ENCODE peak calls at places on chromosomes 5 and 9, in six cellular contexts. W, T, N, G, F and L are unnamed samples.

GRCh38 chr9:134326754-134327526 is 685 bp downstream of the RXRA start:
- DNase-seq in G (no peak), F (peak; percentile 25), W (no peak), N (no peak), T (no peak), L (peak; percentile 43)

GRCh38 chr5:16916262-16916878 is 19.7 kb downstream of the MYO10 start:
- DNase-seq in F (peak; percentile 93), T (no peak), G (no peak), W (no peak), N (no peak), L (peak; percentile 93)

GRCh38 chr9:105436753-105437152 is 11.1 kb upstream of the FSD1L start:
- DNase-seq in N (no peak), T (no peak), F (no peak), W (no peak), G (no peak), L (no peak)

GRCh38 chr5:60943624-60944023 is 1.2 kb downstream of the ERCC8 start:
- DNase-seq in W (no peak), G (no peak), F (peak; percentile 58), N (no peak), T (no peak), L (peak; percentile 25)

GRCh38 chr5:94968507-94969095 is 316.3 kb downstream of the MCTP1 start:
- DNase-seq in G (no peak), T (no peak), N (no peak), F (peak; percentile 75), W (peak; percentile 48), L (peak; percentile 70)

GRCh38 chr9:104287255-104287872 is 193.3 kb downstream of the SMC2 start:
- DNase-seq in W (no peak), F (no peak), T (no peak), N (no peak), G (no peak), L (no peak)

GRCh38 chr5:16457451-16457850 is 8.1 kb downstream of the ZNF622 start:
- DNase-seq in F (no peak), W (no peak), T (no peak), G (no peak), N (no peak), L (no peak)

GRCh38 chr9:103714992-103715391 is 379.1 kb upstream of the SMC2 start:
- DNase-seq in W (peak; percentile 46), G (no peak), F (no peak), T (no peak), N (no peak), L (no peak)

GRCh38 chr9:92715488-92716231 is 45.7 kb upstream of the IPPK start:
- DNase-seq in W (no peak), G (no peak), F (peak; percentile 97), T (no peak), N (no peak), L (no peak)

GRCh38 chr9:29830815-29831214 is 2257.5 kb upstream of the C9orf72 start:
- DNase-seq in G (no peak), F (peak; percentile 68), T (no peak), N (no peak), W (no peak), L (peak; percentile 68)

GRCh38 chr5:1763960-1764605 is 35.6 kb downstream of the MRPL36 start:
- DNase-seq in G (no peak), N (no peak), W (peak; percentile 32), F (no peak), T (no peak), L (no peak)

GRCh38 chr5:157366741-157367684 is 93.0 kb upstream of the NIPAL4 start:
- DNase-seq in N (no peak), T (no peak), W (peak; percentile 59), G (no peak), F (peak; percentile 48), L (peak; percentile 35)

GRCh38 chr9:138010274-138010800 is 132.8 kb downstream of the CACNA1B start:
- DNase-seq in N (no peak), W (no peak), G (no peak), F (no peak), T (no peak), L (no peak)